ENCODE peak calls at places on chromosomes 1 and 21, in five cellular contexts. N, T, U, G and I are unnamed samples.

GRCh38 chr1:37123266-37123665 is 89.0 kb upstream of the GRIK3 start:
- DNase-seq in G (no peak), U (no peak), N (no peak), T (no peak), I (no peak)

GRCh38 chr1:2640626-2641025 is 7.8 kb upstream of the MMEL1 start:
- DNase-seq in N (no peak), T (no peak), U (no peak), G (no peak), I (no peak)

GRCh38 chr1:2231667-2232254 is 3.6 kb downstream of the SKI start:
- DNase-seq in T (peak), G (no peak), U (peak), N (peak), I (peak)

GRCh38 chr1:242140871-242141270 is 142.0 kb upstream of the MAP1LC3C start:
- DNase-seq in U (no peak), G (no peak), T (no peak), N (no peak), I (no peak)

GRCh38 chr1:42957880-42958487 is 684 bp downstream of the SLC2A1 start:
- DNase-seq in U (peak), N (peak), T (peak), G (no peak), I (no peak)

GRCh38 chr1:235486321-235486720 is 17.9 kb downstream of the B3GALNT2 start:
- DNase-seq in N (no peak), G (no peak), U (no peak), T (no peak), I (no peak)

GRCh38 chr21:45887121-45887611 is 94.4 kb upstream of the COL6A1 start:
- DNase-seq in U (no peak), G (no peak), N (no peak), T (no peak), I (peak)

GRCh38 chr1:193222079-193222615 is 35.7 kb upstream of the B3GALT2 start:
- DNase-seq in G (no peak), N (no peak), T (no peak), U (no peak), I (no peak)

GRCh38 chr1:198605426-198605825 is 33.4 kb upstream of the PTPRC start:
- DNase-seq in G (no peak), U (no peak), T (no peak), N (no peak), I (no peak)